ENCODE peak calls at places on chromosome 15, in seven cellular contexts. N is activated T-cell treated with anti-CD3 and anti-CD28 coated beads, Interleukin-2, amount 50 U/mL, for 1 hour; J is A172; E is GF-D8; D is Right ventricle myocardium inferior; C is activated CD4-positive, alpha-beta memory T cell treated with anti-CD3 and anti-CD28 coated beads, Interleukin-2, amount 10 ng/mL, durations not matched to agents 7 days and 5 days; Z is CD8-positive, alpha-beta T cell. R is an unnamed sample.

GRCh38 chr15:69592954-69593353 is 140.3 kb downstream of the RPLP1 start:
- DNase-seq in N (no peak), J (no peak), E (no peak), D (no peak), C (no peak), Z (no peak), R (no peak)

GRCh38 chr15:41727143-41727542 is 47.1 kb upstream of the MAPKBP1 start:
- DNase-seq in N (no peak), J (no peak), E (no peak), D (no peak), C (no peak), Z (no peak), R (no peak)

GRCh38 chr15:89978914-89979313 is 22.2 kb upstream of the ZNF710 start:
- DNase-seq in N (no peak), J (no peak), E (no peak), D (no peak), C (no peak), Z (no peak), R (no peak)

GRCh38 chr15:32730677-32731654 is 13.2 kb downstream of the GREM1 start:
- DNase-seq in N (no peak), J (no peak), E (no peak), D (no peak), C (no peak), Z (no peak), R (no peak)

GRCh38 chr15:65305776-65306175 is 1.3 kb downstream of the RNU5B-1 start:
- DNase-seq in N (no peak), J (no peak), E (no peak), D (no peak), C (no peak), Z (no peak), R (no peak)

GRCh38 chr15:93245616-93246122 is 156.7 kb upstream of the RGMA start:
- DNase-seq in N (no peak), J (no peak), E (no peak), D (no peak), C (no peak), Z (no peak), R (no peak)

GRCh38 chr15:101318810-101319200 is 23.8 kb upstream of the SNRPA1 start:
- DNase-seq in N (peak; percentile 3), J (no peak), E (no peak), D (no peak), C (no peak), Z (no peak), R (no peak)

GRCh38 chr15:76987896-76988860 is 6.7 kb upstream of the PSTPIP1 start:
- DNase-seq in N (no peak), J (no peak), E (peak; percentile 94), D (peak; percentile 87), C (peak; percentile 84), Z (no peak), R (no peak)

GRCh38 chr15:67185621-67186225 is 68.7 kb downstream of the AAGAB start:
- DNase-seq in N (no peak), J (peak; percentile 63), E (peak; percentile 72), D (no peak), C (peak; percentile 40), Z (no peak), R (no peak)

GRCh38 chr15:36831125-36831914 is 251.9 kb downstream of the CDIN1 start:
- DNase-seq in N (no peak), J (peak; percentile 32), E (no peak), D (no peak), C (no peak), Z (no peak), R (no peak)

GRCh38 chr15:45118131-45118588 is 4.0 kb downstream of the DUOXA2 start:
- DNase-seq in N (peak; percentile 81), J (peak; percentile 84), E (no peak), D (peak; percentile 87), C (peak; percentile 86), Z (peak; percentile 67), R (peak; percentile 92)

GRCh38 chr15:31867536-31868442 is 162.5 kb upstream of the CHRNA7 start:
- DNase-seq in N (peak; percentile 61), J (peak; percentile 23), E (no peak), D (no peak), C (peak; percentile 63), Z (peak; percentile 8), R (peak; percentile 75)

GRCh38 chr15:72341361-72341760 is 21.4 kb upstream of the CELF6 start:
- DNase-seq in N (no peak), J (peak; percentile 15), E (no peak), D (no peak), C (no peak), Z (no peak), R (no peak)

GRCh38 chr15:26128611-26129140 is 265.5 kb upstream of the ATP10A start:
- DNase-seq in N (no peak), J (no peak), E (no peak), D (no peak), C (no peak), Z (no peak), R (no peak)

GRCh38 chr15:83053151-83053550 is 13.9 kb downstream of the BTBD1 start:
- DNase-seq in N (no peak), J (peak; percentile 79), E (no peak), D (no peak), C (no peak), Z (no peak), R (no peak)

GRCh38 chr15:95626501-95627361 is 703.8 kb upstream of the NR2F2 start:
- DNase-seq in N (no peak), J (no peak), E (no peak), D (no peak), C (no peak), Z (no peak), R (no peak)

GRCh38 chr15:47903369-47903768 is 186.1 kb downstream of the SEMA6D start:
- DNase-seq in N (no peak), J (no peak), E (no peak), D (no peak), C (no peak), Z (no peak), R (no peak)

R was measured in NCI-H446.